ENCODE peak calls at places on chromosomes 4 and X, in eight cellular contexts. S is upper lobe of left lung, N is esophagus squamous epithelium, Q is transverse colon, L is Peyer's patch, C is endothelial cell, M is lower leg skin, P is ovary. H is an unnamed sample.

GRCh38 chrX:87516716-87517115 is 886 bp upstream of the KLHL4 start:
- DNase-seq in Q (no peak), M (no peak), S (no peak), P (no peak), N (no peak), C (no peak), L (no peak), H (no peak)

GRCh38 chrX:151816914-151817313 is 82.4 kb downstream of the CNGA2 start:
- DNase-seq in P (no peak), L (no peak), M (no peak), N (no peak), C (no peak), Q (no peak), S (no peak), H (no peak)

GRCh38 chr4:76677571-76678326 is 220.2 kb downstream of the SOWAHB start:
- DNase-seq in S (no peak), Q (no peak), M (no peak), L (no peak), N (no peak), C (no peak), P (no peak), H (no peak)

GRCh38 chr4:55756208-55756607 is 63.4 kb upstream of the EXOC1L start:
- DNase-seq in C (no peak), S (no peak), P (no peak), Q (no peak), L (no peak), N (no peak), M (no peak), H (no peak)

GRCh38 chr4:22129454-22130075 is 181.0 kb upstream of the KCNIP4 start:
- DNase-seq in L (peak; percentile 63), Q (peak; percentile 22), C (peak; percentile 44), P (no peak), N (no peak), S (no peak), M (no peak), H (no peak)

GRCh38 chr4:86788826-86789225 is 60.4 kb downstream of the SLC10A6 start:
- DNase-seq in Q (no peak), N (no peak), L (no peak), S (no peak), P (no peak), M (no peak), C (no peak), H (no peak)

GRCh38 chr4:123114084-123114914 is 191.9 kb upstream of the NUDT6 start:
- DNase-seq in Q (no peak), N (no peak), P (no peak), C (no peak), L (no peak), M (no peak), S (no peak), H (no peak)

GRCh38 chr4:37758226-37758625 is 68.3 kb upstream of the PGM2 start:
- DNase-seq in P (peak; percentile 37), Q (no peak), C (no peak), N (no peak), L (no peak), S (peak; percentile 66), M (peak; percentile 36), H (no peak)

GRCh38 chr4:41532336-41532735 is 5.6 kb upstream of the LIMCH1 start:
- DNase-seq in M (no peak), C (no peak), S (no peak), Q (no peak), N (no peak), L (no peak), P (no peak), H (no peak)

GRCh38 chr4:3384771-3385701 is 56.7 kb upstream of the HGFAC start:
- DNase-seq in L (peak; percentile 71), C (no peak), N (no peak), S (peak; percentile 71), Q (peak; percentile 41), M (peak; percentile 78), P (peak; percentile 36), H (no peak)

GRCh38 chr4:6901669-6902317 is 7.8 kb upstream of the TBC1D14 start:
- DNase-seq in C (no peak), L (peak; percentile 39), P (peak; percentile 44), N (no peak), S (no peak), Q (peak; percentile 7), M (no peak), H (no peak)

GRCh38 chr4:95421869-95422268 is 126.9 kb downstream of the UNC5C start:
- DNase-seq in N (no peak), C (no peak), S (no peak), P (no peak), M (no peak), Q (no peak), L (no peak), H (no peak)

GRCh38 chrX:27966955-27967354 is 14.3 kb downstream of the DCAF8L1 start:
- DNase-seq in N (no peak), S (peak; percentile 24), C (no peak), Q (peak; percentile 22), P (no peak), M (no peak), L (no peak), H (no peak)

GRCh38 chrX:132071260-132071659 is 48.2 kb downstream of the STK26 start:
- DNase-seq in L (no peak), P (no peak), S (no peak), Q (no peak), M (no peak), C (no peak), N (no peak), H (no peak)

GRCh38 chr4:99144070-99144469 is at the start of gene ADH4:
- DNase-seq in N (no peak), M (no peak), Q (peak; percentile 19), L (peak; percentile 55), P (no peak), C (no peak), S (no peak), H (no peak)

GRCh38 chrX:91279479-91279878 is 155.2 kb upstream of the PABPC5 start:
- DNase-seq in N (no peak), Q (no peak), S (no peak), P (no peak), C (no peak), L (no peak), M (no peak), H (no peak)

GRCh38 chrX:572490-573124 is 58.0 kb upstream of the SHOX start:
- DNase-seq in M (no peak), P (no peak), S (no peak), C (no peak), Q (no peak), N (no peak), L (no peak), H (no peak)

GRCh38 chrX:48919360-48919821 is 567 bp upstream of the PIM2 start:
- DNase-seq in L (no peak), M (no peak), Q (no peak), P (no peak), S (peak; percentile 54), C (no peak), N (no peak), H (no peak)

GRCh38 chr4:24775209-24775608 is 20.2 kb upstream of the SOD3 start:
- DNase-seq in C (no peak), S (no peak), M (no peak), Q (no peak), P (no peak), N (no peak), L (no peak), H (no peak)

GRCh38 chr4:81818385-81818784 is 346.7 kb upstream of the RASGEF1B start:
- DNase-seq in Q (no peak), S (no peak), P (no peak), L (no peak), M (no peak), N (no peak), C (no peak), H (no peak)

GRCh38 chrX:79231662-79232061 is 87.2 kb downstream of the GPR174 start:
- DNase-seq in L (no peak), C (no peak), P (no peak), S (no peak), N (no peak), M (no peak), Q (no peak), H (no peak)

GRCh38 chrX:147894332-147894870 is 17.3 kb upstream of the FMR1 start:
- DNase-seq in L (no peak), S (no peak), C (no peak), P (no peak), Q (no peak), M (no peak), N (no peak), H (no peak)

GRCh38 chr4:72919464-72919863 is 150.1 kb downstream of the COX18 start:
- DNase-seq in P (no peak), Q (no peak), M (no peak), S (no peak), L (no peak), N (no peak), C (no peak), H (no peak)

GRCh38 chr4:145619639-145619996 is 433 bp downstream of the MMAA start:
- DNase-seq in S (peak; percentile 50), P (peak; percentile 47), Q (peak; percentile 82), M (peak; percentile 26), N (no peak), L (peak; percentile 85), C (peak; percentile 16), H (no peak)
- TF ChIP-seq CTCF in S (no peak), P (no peak), Q (no peak), M (no peak), N (no peak), L (no peak), C (no peak), H (no peak)

GRCh38 chrX:46645614-46646013 is 72.0 kb downstream of the CHST7 start:
- DNase-seq in C (no peak), L (no peak), P (no peak), S (peak; percentile 69), Q (no peak), N (no peak), M (no peak), H (no peak)
- TF ChIP-seq CTCF in C (no peak), L (no peak), P (no peak), S (no peak), Q (no peak), N (no peak), M (no peak), H (no peak)

DNA sequence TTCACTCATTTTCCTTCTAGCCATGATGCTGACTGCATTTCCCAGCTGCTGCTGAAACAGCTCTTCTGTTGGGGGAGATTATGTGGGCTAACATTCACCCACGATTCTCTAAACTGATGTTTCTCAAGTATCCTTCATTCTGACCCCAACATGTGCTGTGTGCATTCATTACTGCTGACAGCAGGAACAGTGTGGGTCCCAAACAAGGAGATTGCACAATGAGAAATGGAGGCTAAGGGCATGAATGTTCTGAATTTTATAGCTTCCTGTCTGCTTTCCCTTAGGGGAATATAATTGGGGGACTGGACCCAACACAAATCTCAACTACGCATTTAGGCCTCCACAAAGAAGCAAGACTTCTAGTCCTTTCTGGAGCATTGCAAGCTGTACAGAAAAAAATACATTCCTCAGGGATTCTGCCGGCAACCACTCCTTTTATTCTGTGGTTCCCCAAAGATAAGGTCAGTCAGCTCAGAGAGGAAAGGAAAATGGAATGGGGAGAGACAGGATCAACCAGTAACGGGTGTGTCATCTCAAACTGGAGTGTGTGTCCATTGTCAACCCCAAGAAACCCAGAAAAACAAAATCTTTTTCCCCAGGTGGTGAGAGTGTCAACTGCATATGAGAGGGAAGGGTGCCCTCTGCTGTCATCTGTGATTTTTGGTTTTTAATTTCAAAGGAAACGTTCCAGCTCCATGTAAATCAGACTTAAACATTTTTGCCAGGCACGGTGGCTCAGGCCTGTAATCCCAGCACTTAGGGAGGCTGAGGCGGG is 81.5 kb upstream of the EGFL6 start:
- DNase-seq in Q (peak; percentile 46), N (no peak), P (peak; percentile 39), L (peak; percentile 63), C (peak; percentile 39), M (peak; percentile 47), S (peak; percentile 31), H (peak; percentile 45)
- TF ChIP-seq CTCF in Q (peak; percentile 93), N (peak; percentile 80), P (peak; percentile 79), L (peak; percentile 48), C (peak; percentile 62), M (no peak), S (peak; percentile 47), H (peak; percentile 8)

GRCh38 chrX:67544871-67545771 is 1.3 kb downstream of the AR start:
- DNase-seq in S (no peak), N (no peak), L (no peak), C (peak; percentile 31), M (no peak), Q (no peak), P (peak; percentile 51), H (peak; percentile 5)
- TF ChIP-seq CTCF in S (no peak), N (no peak), L (no peak), C (no peak), M (no peak), Q (no peak), P (no peak), H (no peak)

H was measured in GM10248.